ENCODE peak calls at places on chromosomes 1 and 21, in four cellular contexts. One of them, this sample, is unnamed.

GRCh38 chr21:28602581-28602980 is 390.1 kb downstream of the LTN1 start:
- DNase-seq in body of pancreas: no peak
- DNase-seq in WERI-Rb-1: no peak
- DNase-seq in heart right ventricle: no peak
- DNase-seq in this sample: no peak

GRCh38 chr1:156319664-156320063 is 18.4 kb downstream of the CCT3 start:
- DNase-seq in body of pancreas: no peak
- DNase-seq in WERI-Rb-1: no peak
- DNase-seq in heart right ventricle: no peak
- DNase-seq in this sample: no peak

GRCh38 chr1:19664453-19665043 is at the start of gene HTR6:
- DNase-seq in body of pancreas: no peak
- DNase-seq in WERI-Rb-1: no peak
- DNase-seq in heart right ventricle: no peak
- DNase-seq in this sample: no peak

GRCh38 chr1:247358920-247359319 is 27.3 kb upstream of the ZNF496 start:
- DNase-seq in body of pancreas: peak
- DNase-seq in WERI-Rb-1: no peak
- DNase-seq in heart right ventricle: no peak
- DNase-seq in this sample: peak

GRCh38 chr1:244329591-244330317 is 122.0 kb downstream of the ADSS2 start:
- DNase-seq in body of pancreas: no peak
- DNase-seq in WERI-Rb-1: no peak
- DNase-seq in heart right ventricle: no peak
- DNase-seq in this sample: no peak

GRCh38 chr1:235809949-235810348 is 56.8 kb downstream of the LYST start:
- DNase-seq in body of pancreas: no peak
- DNase-seq in WERI-Rb-1: no peak
- DNase-seq in heart right ventricle: no peak
- DNase-seq in this sample: no peak

GRCh38 chr1:69220672-69221071 is 347.1 kb upstream of the LRRC7 start:
- DNase-seq in body of pancreas: no peak
- DNase-seq in WERI-Rb-1: no peak
- DNase-seq in heart right ventricle: no peak
- DNase-seq in this sample: no peak

GRCh38 chr1:27600500-27601175 is 3.3 kb downstream of the AHDC1 start:
- DNase-seq in body of pancreas: no peak
- DNase-seq in WERI-Rb-1: no peak
- DNase-seq in heart right ventricle: no peak
- DNase-seq in this sample: no peak

GRCh38 chr1:228015276-228016180 is 8.7 kb downstream of the WNT3A start:
- DNase-seq in body of pancreas: no peak
- DNase-seq in WERI-Rb-1: no peak
- DNase-seq in heart right ventricle: peak
- DNase-seq in this sample: no peak

GRCh38 chr1:235923466-235924008 is 56.8 kb upstream of the LYST start:
- DNase-seq in body of pancreas: no peak
- DNase-seq in WERI-Rb-1: peak
- DNase-seq in heart right ventricle: no peak
- DNase-seq in this sample: no peak

GRCh38 chr1:199167460-199167859 is 528.6 kb downstream of the PTPRC start:
- DNase-seq in body of pancreas: no peak
- DNase-seq in WERI-Rb-1: no peak
- DNase-seq in heart right ventricle: no peak
- DNase-seq in this sample: no peak

GRCh38 chr1:70633004-70633403 is 221.9 kb downstream of the CTH start:
- DNase-seq in body of pancreas: no peak
- DNase-seq in WERI-Rb-1: peak
- DNase-seq in heart right ventricle: no peak
- DNase-seq in this sample: no peak

GRCh38 chr1:76279387-76279748 is 204.8 kb downstream of the ST6GALNAC3 start:
- DNase-seq in body of pancreas: no peak
- DNase-seq in WERI-Rb-1: peak
- DNase-seq in heart right ventricle: no peak
- DNase-seq in this sample: no peak

GRCh38 chr1:202304370-202304769 is 37.4 kb downstream of the UBE2T start:
- DNase-seq in body of pancreas: no peak
- DNase-seq in WERI-Rb-1: no peak
- DNase-seq in heart right ventricle: peak
- DNase-seq in this sample: no peak

GRCh38 chr1:225962440-225962975 is 21.5 kb upstream of the LEFTY2 start:
- DNase-seq in body of pancreas: peak
- DNase-seq in WERI-Rb-1: peak
- DNase-seq in heart right ventricle: peak
- DNase-seq in this sample: peak

GRCh38 chr1:179825201-179825600 is 52.4 kb downstream of the TOR1AIP2 start:
- DNase-seq in body of pancreas: no peak
- DNase-seq in WERI-Rb-1: no peak
- DNase-seq in heart right ventricle: no peak
- DNase-seq in this sample: peak

GRCh38 chr1:64701886-64702285 is 43.0 kb upstream of the RAVER2 start:
- DNase-seq in body of pancreas: no peak
- DNase-seq in WERI-Rb-1: no peak
- DNase-seq in heart right ventricle: no peak
- DNase-seq in this sample: no peak

GRCh38 chr1:113684153-113684541 is 75.1 kb downstream of the PHTF1 start:
- DNase-seq in body of pancreas: peak
- DNase-seq in WERI-Rb-1: no peak
- DNase-seq in heart right ventricle: peak
- DNase-seq in this sample: peak

GRCh38 chr21:44718571-44718970 is 7.2 kb upstream of the TSPEAR start:
- DNase-seq in body of pancreas: no peak
- DNase-seq in WERI-Rb-1: no peak
- DNase-seq in heart right ventricle: no peak
- DNase-seq in this sample: no peak

GRCh38 chr21:45618287-45618686 is 25.2 kb upstream of the PCBP3 start:
- DNase-seq in body of pancreas: no peak
- DNase-seq in WERI-Rb-1: peak
- DNase-seq in heart right ventricle: no peak
- DNase-seq in this sample: no peak

GRCh38 chr1:44035726-44036408 is 4.6 kb upstream of the SLC6A9 start:
- DNase-seq in body of pancreas: peak
- DNase-seq in WERI-Rb-1: peak
- DNase-seq in heart right ventricle: peak
- DNase-seq in this sample: peak

GRCh38 chr1:236173174-236173767 is 30.9 kb downstream of the GPR137B start:
- DNase-seq in body of pancreas: no peak
- DNase-seq in WERI-Rb-1: no peak
- DNase-seq in heart right ventricle: no peak
- DNase-seq in this sample: no peak

GRCh38 chr1:8083739-8084484 is 57.8 kb upstream of the ERRFI1 start:
- DNase-seq in body of pancreas: peak
- DNase-seq in WERI-Rb-1: peak
- DNase-seq in heart right ventricle: no peak
- DNase-seq in this sample: no peak

GRCh38 chr1:214551436-214552173 is at the start of gene PTPN14:
- DNase-seq in body of pancreas: peak
- DNase-seq in WERI-Rb-1: peak
- DNase-seq in heart right ventricle: peak
- DNase-seq in this sample: peak

GRCh38 chr1:64834734-64835133 is 89.9 kb downstream of the RAVER2 start:
- DNase-seq in body of pancreas: no peak
- DNase-seq in WERI-Rb-1: no peak
- DNase-seq in heart right ventricle: no peak
- DNase-seq in this sample: no peak

GRCh38 chr1:109640285-109640865 is 15.5 kb upstream of the GSTM4 start:
- DNase-seq in body of pancreas: peak
- DNase-seq in WERI-Rb-1: peak
- DNase-seq in heart right ventricle: peak
- DNase-seq in this sample: peak

GRCh38 chr1:75732703-75733102 is 8.2 kb downstream of the ACADM start:
- DNase-seq in body of pancreas: no peak
- DNase-seq in WERI-Rb-1: no peak
- DNase-seq in heart right ventricle: no peak
- DNase-seq in this sample: no peak

GRCh38 chr1:117627562-117628165 is 21.8 kb downstream of the TENT5C start:
- DNase-seq in body of pancreas: no peak
- DNase-seq in WERI-Rb-1: no peak
- DNase-seq in heart right ventricle: no peak
- DNase-seq in this sample: no peak

GRCh38 chr21:42939581-42940413 is 14.4 kb upstream of the ERVH48-1 start:
- DNase-seq in body of pancreas: peak
- DNase-seq in WERI-Rb-1: no peak
- DNase-seq in heart right ventricle: no peak
- DNase-seq in this sample: peak

GRCh38 chr1:97123717-97124446 is 402.3 kb downstream of the PTBP2 start:
- DNase-seq in body of pancreas: no peak
- DNase-seq in WERI-Rb-1: no peak
- DNase-seq in heart right ventricle: no peak
- DNase-seq in this sample: peak

GRCh38 chr1:10530281-10530740 is 55.6 kb downstream of the PEX14 start:
- DNase-seq in body of pancreas: peak
- DNase-seq in WERI-Rb-1: peak
- DNase-seq in heart right ventricle: peak
- DNase-seq in this sample: peak

GRCh38 chr1:63148825-63149645 is 173.3 kb upstream of the FOXD3 start:
- DNase-seq in body of pancreas: peak
- DNase-seq in WERI-Rb-1: peak
- DNase-seq in heart right ventricle: no peak
- DNase-seq in this sample: peak

DNA sequence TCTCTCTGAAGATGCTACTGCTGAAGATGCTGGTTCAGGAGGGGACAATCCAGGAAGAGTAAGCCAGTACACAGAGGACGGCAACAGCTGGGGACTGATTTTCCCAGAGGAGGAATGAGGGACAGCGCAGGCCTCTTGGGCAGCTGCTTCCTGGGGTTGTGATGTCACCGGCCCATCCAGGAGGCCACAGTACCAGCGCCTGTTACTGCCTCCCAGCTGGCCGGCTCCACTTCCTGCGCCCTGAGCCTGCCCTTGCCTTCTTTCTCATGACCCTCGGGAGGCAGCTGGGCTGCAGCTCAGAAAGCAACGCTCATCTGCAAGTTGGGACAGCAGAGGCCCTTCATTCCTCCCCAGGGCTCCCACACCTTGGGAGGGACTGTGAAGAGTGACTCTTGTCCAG is 21.9 kb upstream of the ID3 start:
- DNase-seq in body of pancreas: no peak
- DNase-seq in WERI-Rb-1: peak
- DNase-seq in heart right ventricle: peak
- DNase-seq in this sample: peak
- H3K27ac ChIP-seq in body of pancreas: no peak
- H3K27ac ChIP-seq in WERI-Rb-1: no peak
- H3K27ac ChIP-seq in heart right ventricle: peak
- H3K27ac ChIP-seq in this sample: no peak

DNA sequence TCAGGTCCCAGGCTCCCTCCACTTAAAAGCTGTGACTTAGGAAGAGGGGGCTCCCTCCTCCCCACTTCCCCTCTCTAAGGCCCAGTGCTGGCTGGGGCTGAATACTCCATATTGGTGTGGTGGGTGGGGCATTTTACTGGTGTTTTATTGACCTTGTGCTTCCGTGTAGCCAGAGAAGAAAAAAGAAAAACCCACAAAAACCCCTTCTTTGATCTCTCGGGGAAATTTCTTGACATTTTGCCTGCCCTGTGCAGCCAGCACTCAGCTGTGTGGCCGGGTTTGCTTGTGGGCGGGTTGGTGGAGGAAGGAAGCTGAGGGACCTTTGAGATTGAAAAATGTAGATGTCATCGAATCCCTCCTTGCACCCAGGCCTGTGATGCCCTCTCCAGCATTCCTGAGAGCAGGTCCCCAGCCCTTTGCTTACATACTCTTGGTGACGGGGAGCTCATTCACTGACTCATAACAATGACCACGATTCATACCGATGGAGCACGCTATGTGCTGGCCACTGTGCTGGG is 24.8 kb downstream of the TNFRSF8 start:
- DNase-seq in body of pancreas: no peak
- DNase-seq in WERI-Rb-1: no peak
- DNase-seq in heart right ventricle: no peak
- DNase-seq in this sample: no peak
- H3K4me3 ChIP-seq in body of pancreas: no peak
- H3K4me3 ChIP-seq in WERI-Rb-1: no peak
- H3K4me3 ChIP-seq in heart right ventricle: no peak
- H3K4me3 ChIP-seq in this sample: no peak

DNA sequence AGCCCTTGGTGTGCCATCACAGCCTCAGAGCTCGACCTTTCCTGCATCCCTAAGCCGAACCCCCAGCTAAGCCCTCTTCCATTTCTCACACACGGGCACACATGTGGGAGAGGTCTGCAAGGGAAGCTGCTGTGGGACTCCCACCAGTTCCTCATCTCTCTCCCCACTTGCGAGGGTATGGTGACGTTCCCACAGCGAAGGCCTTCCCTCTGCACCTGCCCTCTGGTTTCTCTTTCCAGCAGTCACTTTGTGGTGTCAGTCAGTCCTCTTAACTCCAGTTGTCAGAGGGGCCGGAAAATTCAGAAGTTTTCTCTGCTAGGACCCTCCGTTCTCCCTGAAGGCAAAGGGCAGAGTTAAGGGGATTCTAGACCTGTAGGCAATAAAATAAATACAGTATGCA is 5.5 kb upstream of the STK40 start:
- DNase-seq in body of pancreas: no peak
- DNase-seq in WERI-Rb-1: no peak
- DNase-seq in heart right ventricle: no peak
- DNase-seq in this sample: no peak
- H3K27ac ChIP-seq in body of pancreas: no peak
- H3K27ac ChIP-seq in WERI-Rb-1: no peak
- H3K27ac ChIP-seq in heart right ventricle: no peak
- H3K27ac ChIP-seq in this sample: no peak

GRCh38 chr1:152003846-152004442 is 10.3 kb upstream of the S100A10 start:
- DNase-seq in body of pancreas: no peak
- DNase-seq in WERI-Rb-1: no peak
- DNase-seq in heart right ventricle: no peak
- DNase-seq in this sample: no peak

GRCh38 chr1:152001631-152002584 is 8.2 kb upstream of the S100A10 start:
- DNase-seq in body of pancreas: peak
- DNase-seq in WERI-Rb-1: peak
- DNase-seq in heart right ventricle: peak
- DNase-seq in this sample: peak

GRCh38 chr1:151998611-151999362 is 5.1 kb upstream of the S100A10 start:
- DNase-seq in body of pancreas: no peak
- DNase-seq in WERI-Rb-1: no peak
- DNase-seq in heart right ventricle: no peak
- DNase-seq in this sample: no peak

GRCh38 chr1:152002960-152003359 is 9.3 kb upstream of the S100A10 start:
- DNase-seq in body of pancreas: no peak
- DNase-seq in WERI-Rb-1: no peak
- DNase-seq in heart right ventricle: no peak
- DNase-seq in this sample: no peak

DNA sequence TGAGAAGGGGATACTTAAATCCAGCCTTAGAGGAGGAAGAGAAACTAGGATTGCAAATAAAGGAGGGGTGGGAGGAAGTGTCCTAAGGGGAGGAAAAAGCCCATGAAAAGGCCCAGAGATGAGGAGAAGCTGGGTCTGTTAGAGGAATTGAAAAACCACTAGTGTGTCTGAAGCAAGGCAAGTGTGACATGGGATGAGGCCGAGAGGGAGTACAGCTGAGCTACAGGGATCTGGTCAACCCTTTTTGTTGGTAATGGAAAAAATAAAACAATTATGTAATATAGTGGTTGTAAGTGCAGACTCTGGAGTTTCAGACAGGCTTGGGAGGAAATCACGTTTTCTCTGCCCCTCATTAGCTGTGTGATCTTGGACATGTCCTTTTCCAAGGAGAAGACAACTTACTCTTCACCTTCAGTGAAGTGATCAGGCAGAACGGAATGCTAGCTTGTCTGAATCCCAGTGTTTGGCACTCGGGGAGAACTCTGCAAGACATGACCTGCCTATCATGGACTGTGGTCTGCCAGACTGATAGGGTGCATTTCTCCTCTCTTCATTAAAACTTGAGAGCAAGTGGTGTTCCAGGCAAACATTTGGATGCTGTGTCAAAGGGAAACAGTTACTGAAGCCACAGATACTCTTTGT is 7.5 kb upstream of the S100A10 start:
- DNase-seq in body of pancreas: peak
- DNase-seq in WERI-Rb-1: no peak
- DNase-seq in heart right ventricle: no peak
- DNase-seq in this sample: no peak
- H3K4me3 ChIP-seq in body of pancreas: no peak
- H3K4me3 ChIP-seq in WERI-Rb-1: no peak
- H3K4me3 ChIP-seq in heart right ventricle: no peak
- H3K4me3 ChIP-seq in this sample: no peak